ENCODE peak calls at places on chromosomes 5 and 9, in ten cellular contexts. K is transverse colon, L is IMR-90, O is endothelial cell of umbilical vein, R is tibial nerve, F is upper lobe of left lung, M is GM12891, Q is HCT116, W is body of pancreas, D is testis. X is an unnamed sample.

GRCh38 chr9:35907732-35908483 is 1.4 kb upstream of the SPAAR start:
- DNase-seq in Q (peak; percentile 32), O (peak; percentile 89), D (peak; percentile 67), L (peak; percentile 88), W (peak; percentile 66), F (no peak), M (no peak), K (peak; percentile 70), R (peak; percentile 82), X (no peak)

GRCh38 chr9:78397045-78397843 is 100.3 kb downstream of the PSAT1 start:
- DNase-seq in W (no peak), M (no peak), L (no peak), D (no peak), R (no peak), O (no peak), F (no peak), K (no peak), Q (no peak), X (no peak)

GRCh38 chr9:95641591-95641990 is 124.8 kb upstream of the PTCH1 start:
- DNase-seq in W (peak; percentile 35), L (no peak), M (no peak), D (peak; percentile 36), R (no peak), F (no peak), Q (no peak), K (no peak), O (no peak), X (no peak)

GRCh38 chr5:141874262-141874964 is 3.8 kb downstream of the PCDH1 start:
- DNase-seq in Q (no peak), D (peak; percentile 19), L (no peak), K (peak; percentile 87), M (no peak), F (no peak), O (no peak), W (peak; percentile 62), R (no peak), X (peak; percentile 2)

GRCh38 chr9:94065535-94065961 is 18.7 kb upstream of the PTPDC1 start:
- DNase-seq in M (peak; percentile 25), R (peak; percentile 90), D (peak; percentile 90), K (peak; percentile 80), O (peak; percentile 89), F (no peak), Q (peak; percentile 76), L (peak; percentile 89), W (peak; percentile 81), X (peak; percentile 23)

GRCh38 chr5:127925916-127926315 is 157.7 kb upstream of the SLC12A2 start:
- DNase-seq in M (no peak), F (no peak), K (peak; percentile 26), Q (peak; percentile 24), L (no peak), R (no peak), D (no peak), O (no peak), W (peak; percentile 56), X (no peak)

GRCh38 chr5:103259705-103260355 is 1.3 kb downstream of the MACIR start:
- DNase-seq in L (peak; percentile 23), K (peak; percentile 54), W (no peak), F (no peak), M (no peak), Q (no peak), R (peak; percentile 16), D (peak; percentile 67), O (no peak), X (no peak)

GRCh38 chr9:133979921-133980863 is 11.9 kb downstream of the VAV2 start:
- DNase-seq in R (no peak), O (no peak), K (no peak), F (peak; percentile 59), W (peak; percentile 83), Q (no peak), D (no peak), L (no peak), M (no peak), X (no peak)

GRCh38 chr5:172778223-172778814 is 7.3 kb upstream of the DUSP1 start:
- DNase-seq in W (peak; percentile 91), K (peak; percentile 70), Q (peak; percentile 90), O (peak; percentile 65), M (no peak), R (peak; percentile 59), D (no peak), F (no peak), L (peak; percentile 89), X (no peak)

GRCh38 chr9:125337282-125337681 is 75.7 kb downstream of the GAPVD1 start:
- DNase-seq in K (no peak), R (no peak), O (no peak), M (no peak), L (no peak), F (no peak), D (no peak), Q (no peak), W (no peak), X (no peak)

GRCh38 chr9:127554966-127555829 is 56.9 kb upstream of the STXBP1 start:
- DNase-seq in W (no peak), R (no peak), M (no peak), O (peak; percentile 65), K (no peak), D (no peak), F (no peak), L (no peak), Q (no peak), X (no peak)

GRCh38 chr5:35195472-35195852 is 34.8 kb downstream of the PRLR start:
- DNase-seq in L (no peak), R (no peak), K (no peak), M (no peak), D (no peak), W (no peak), Q (no peak), O (no peak), F (no peak), X (no peak)

GRCh38 chr5:1987471-1987870 is 104.7 kb upstream of the IRX4 start:
- DNase-seq in Q (no peak), M (no peak), L (no peak), O (no peak), D (no peak), F (no peak), R (no peak), W (no peak), K (no peak), X (no peak)

GRCh38 chr9:137025120-137025966 is 2.7 kb downstream of the ABCA2 start:
- DNase-seq in M (no peak), K (no peak), R (peak; percentile 43), D (peak; percentile 77), W (peak; percentile 83), F (peak; percentile 86), O (no peak), Q (no peak), L (no peak), X (no peak)

GRCh38 chr5:122726990-122727616 is 47.8 kb upstream of the SNX2 start:
- DNase-seq in L (peak; percentile 77), F (no peak), K (no peak), Q (peak; percentile 12), W (no peak), O (peak; percentile 89), R (no peak), M (no peak), D (no peak), X (no peak)

GRCh38 chr5:68755293-68755692 is 338.5 kb upstream of the SLC30A5 start:
- DNase-seq in F (no peak), Q (no peak), M (no peak), L (no peak), O (no peak), D (no peak), K (no peak), R (no peak), W (no peak), X (no peak)

GRCh38 chr5:119524461-119524860 is 72.2 kb downstream of the HSD17B4 start:
- DNase-seq in F (no peak), M (no peak), W (no peak), Q (no peak), D (no peak), L (peak; percentile 1), R (no peak), O (no peak), K (no peak), X (no peak)

GRCh38 chr5:131794596-131794995 is 2.2 kb downstream of the FNIP1 start:
- DNase-seq in Q (no peak), R (peak; percentile 7), D (no peak), L (no peak), O (no peak), F (no peak), W (no peak), K (no peak), M (no peak), X (peak; percentile 15)
- TF ChIP-seq POLR2A in Q (no peak), R (no peak), D (no peak), L (no peak), O (peak; percentile 22), F (no peak), W (no peak), K (no peak), M (no peak), X (no peak)

GRCh38 chr5:58201922-58202648 is 257.8 kb downstream of the PLK2 start:
- DNase-seq in D (no peak), K (no peak), Q (no peak), F (no peak), W (no peak), R (no peak), O (no peak), M (no peak), L (no peak), X (no peak)
- TF ChIP-seq POLR2A in D (no peak), K (no peak), Q (no peak), F (no peak), W (no peak), R (no peak), O (no peak), M (no peak), L (no peak), X (no peak)

GRCh38 chr9:131636593-131636992 is 91.3 kb downstream of the PRRT1B start:
- DNase-seq in F (no peak), Q (no peak), K (no peak), M (no peak), D (no peak), W (no peak), O (peak; percentile 48), L (no peak), R (no peak), X (no peak)

GRCh38 chr9:131631254-131631653 is 85.9 kb downstream of the PRRT1B start:
- DNase-seq in M (no peak), R (no peak), D (no peak), L (no peak), Q (no peak), O (no peak), F (no peak), W (no peak), K (no peak), X (no peak)

GRCh38 chr9:131635912-131636311 is 90.6 kb downstream of the PRRT1B start:
- DNase-seq in Q (no peak), M (no peak), L (no peak), D (no peak), R (no peak), F (no peak), K (no peak), W (no peak), O (no peak), X (no peak)

GRCh38 chr9:131633491-131634031 is 88.2 kb downstream of the PRRT1B start:
- DNase-seq in M (no peak), F (no peak), Q (no peak), K (no peak), D (no peak), O (no peak), W (no peak), R (no peak), L (no peak), X (no peak)

GRCh38 chr9:131635285-131635684 is 90.0 kb downstream of the PRRT1B start:
- DNase-seq in L (peak; percentile 99), Q (peak; percentile 71), D (peak; percentile 70), W (peak; percentile 94), F (no peak), R (peak; percentile 82), O (peak; percentile 99), M (no peak), K (peak; percentile 90), X (no peak)
- TF ChIP-seq POLR2A in L (peak; percentile 38), Q (no peak), D (no peak), W (peak; percentile 69), F (no peak), R (no peak), O (no peak), M (no peak), K (peak; percentile 64), X (no peak)

GRCh38 chr5:148972958-148973357 is 89.9 kb downstream of the SH3TC2 start:
- DNase-seq in R (peak; percentile 44), K (no peak), W (no peak), Q (peak; percentile 49), L (peak; percentile 89), D (peak; percentile 20), F (no peak), O (peak; percentile 92), M (no peak), X (no peak)
- TF ChIP-seq POLR2A in R (no peak), K (no peak), W (no peak), Q (no peak), L (no peak), D (no peak), F (no peak), O (peak; percentile 69), M (no peak), X (no peak)

X was measured in GM12892.